ENCODE peak calls at places on chromosomes 3 and 15, in four cellular contexts. K, Q, V and U are unnamed samples.
A peak's percentile ranks its signal among the peaks of the same experiment; 100 is the strongest.

GRCh38 chr3:71753716-71754609 is at the start of gene GPR27:
- DNase-seq in Q (peak; percentile 12), K (no peak), V (peak; percentile 11), U (peak; percentile 55)

GRCh38 chr15:46213551-46213950 is 578.7 kb downstream of the SQOR start:
- DNase-seq in K (no peak), V (no peak), Q (no peak), U (no peak)

GRCh38 chr3:30649572-30650310 is 43.3 kb downstream of the TGFBR2 start:
- DNase-seq in K (no peak), Q (peak; percentile 88), V (no peak), U (no peak)

GRCh38 chr15:41856262-41856661 is 17.6 kb downstream of the PLA2G4B start:
- DNase-seq in Q (no peak), K (no peak), V (no peak), U (no peak)

GRCh38 chr15:72060687-72061250 is 57.2 kb downstream of the MYO9A start:
- DNase-seq in Q (no peak), V (no peak), K (no peak), U (no peak)

GRCh38 chr15:100900895-100901169 is 18.3 kb upstream of the LRRK1 start:
- DNase-seq in Q (no peak), V (no peak), K (no peak), U (no peak)

GRCh38 chr3:88219138-88219792 is 69.5 kb downstream of the C3orf38 start:
- DNase-seq in V (peak; percentile 92), Q (peak; percentile 49), K (peak; percentile 26), U (no peak)

GRCh38 chr15:56582785-56583184 is 117.8 kb upstream of the MNS1 start:
- DNase-seq in V (no peak), K (no peak), Q (peak; percentile 2), U (no peak)

GRCh38 chr3:2765002-2765579 is 345.1 kb downstream of the IL5RA start:
- DNase-seq in K (no peak), V (peak; percentile 29), Q (no peak), U (no peak)

GRCh38 chr15:72856549-72857040 is 73.0 kb upstream of the ADPGK start:
- DNase-seq in K (no peak), Q (no peak), V (no peak), U (no peak)

GRCh38 chr15:74988007-74988800 is 7.2 kb upstream of the SCAMP5 start:
- DNase-seq in K (peak; percentile 23), Q (peak; percentile 7), V (peak; percentile 51), U (peak; percentile 52)

GRCh38 chr15:92714457-92715401 is 59.2 kb upstream of the FAM174B start:
- DNase-seq in V (peak; percentile 87), K (peak; percentile 76), Q (peak; percentile 66), U (peak; percentile 75)

GRCh38 chr15:60568883-60569495 is 90.0 kb upstream of the ICE2 start:
- DNase-seq in V (no peak), K (no peak), Q (no peak), U (no peak)

GRCh38 chr3:186440850-186441249 is 78.8 kb upstream of the DGKG start:
- DNase-seq in Q (no peak), V (no peak), K (peak; percentile 32), U (no peak)

GRCh38 chr3:12822725-12823373 is 18.5 kb downstream of the RPL32 start:
- DNase-seq in K (no peak), Q (peak; percentile 51), V (no peak), U (no peak)

GRCh38 chr3:48411606-48412374 is 18.1 kb downstream of the PLXNB1 start:
- DNase-seq in V (no peak), Q (no peak), K (peak; percentile 11), U (peak; percentile 27)

GRCh38 chr15:76939715-76940114 is 8.2 kb downstream of the RCN2 start:
- DNase-seq in K (no peak), V (peak; percentile 14), Q (peak; percentile 12), U (no peak)
- H3K36me3 ChIP-seq in K (peaks cover 3% of the 10 kb centered on the region), V (peaks cover 36% of the 10 kb centered on the region), Q (peaks cover 13% of the 10 kb centered on the region), U (peaks cover 25% of the 10 kb centered on the region)

DNA sequence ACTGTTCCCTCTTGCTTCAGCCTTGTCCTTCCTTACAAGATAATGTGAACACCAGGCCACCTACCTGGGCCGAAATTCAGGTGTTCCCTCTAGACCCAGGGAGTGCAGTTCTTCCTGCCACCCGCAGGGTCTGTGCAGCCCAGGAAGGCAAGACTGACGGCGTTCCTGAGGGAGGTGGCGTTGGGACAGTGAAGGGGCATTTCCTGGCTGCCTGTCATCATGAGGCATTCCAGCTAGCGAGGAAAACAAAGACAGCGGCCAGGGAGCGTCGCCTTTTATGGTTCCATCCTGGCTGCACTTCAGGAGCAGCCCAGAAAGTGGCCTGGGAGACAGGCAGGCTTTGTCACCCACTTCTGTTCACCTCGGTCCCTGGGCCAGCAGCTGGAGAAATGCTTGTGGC is 84.8 kb upstream of the WNT5A start:
- DNase-seq in Q (no peak), V (no peak), K (peak; percentile 75), U (peak; percentile 58)
- TF ChIP-seq CTCF in Q (no peak), V (no peak), K (peak; percentile 52), U (peak; percentile 23)

DNA sequence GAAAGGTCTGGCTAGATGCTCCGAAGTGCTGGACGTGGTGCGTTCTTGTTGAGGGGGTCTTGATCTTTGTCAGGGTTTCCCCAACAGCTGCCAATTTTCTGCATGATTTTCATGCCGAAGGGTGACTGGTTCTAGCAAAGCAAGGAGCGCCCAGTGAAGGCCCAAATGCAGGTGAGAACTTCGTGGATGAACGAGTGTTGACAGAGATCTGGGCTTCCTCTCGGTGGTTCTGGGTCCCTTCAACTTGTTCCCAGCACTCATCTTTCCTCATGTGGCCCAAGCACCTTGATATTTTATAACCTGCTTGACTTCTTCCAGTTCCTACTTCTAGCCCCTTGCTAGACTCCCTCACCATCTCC is 40.8 kb upstream of the TFRC start:
- DNase-seq in K (no peak), Q (no peak), V (no peak), U (no peak)
- H3K4me1 ChIP-seq in K (no peaks in the 10 kb centered on the region), Q (peaks cover 2% of the 10 kb centered on the region), V (no peaks in the 10 kb centered on the region), U (peaks cover 24% of the 10 kb centered on the region)

GRCh38 chr3:158651192-158651591 is 6.9 kb downstream of the GFM1 start:
- DNase-seq in K (no peak), V (no peak), Q (no peak), U (no peak)
- H3K36me3 ChIP-seq in K (peaks cover 16% of the 10 kb centered on the region), V (peaks cover 23% of the 10 kb centered on the region), Q (peaks cover 22% of the 10 kb centered on the region), U (peaks cover 98% of the 10 kb centered on the region)

DNA sequence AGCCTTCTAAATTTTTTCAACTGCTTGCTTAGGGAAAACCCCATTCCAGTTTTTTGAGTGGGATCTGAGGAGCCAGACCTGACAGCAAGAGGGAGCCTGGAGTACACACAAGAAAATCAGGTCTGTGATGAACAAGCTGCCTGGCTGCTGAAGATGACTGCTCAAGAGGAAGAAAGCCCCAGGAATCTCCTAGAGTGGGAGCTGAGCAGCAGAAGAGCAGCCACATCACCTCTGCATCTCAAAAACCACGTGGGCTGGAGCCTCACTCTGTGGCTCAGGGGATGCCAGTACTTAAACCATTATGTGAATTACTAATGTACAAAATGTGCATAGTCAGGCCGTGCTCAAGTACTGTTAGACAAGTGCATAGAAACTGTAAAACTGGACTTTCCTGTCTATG is 52.4 kb downstream of the SLC9A9 start:
- DNase-seq in K (no peak), Q (no peak), V (no peak), U (no peak)
- TF ChIP-seq CTCF in K (no peak), Q (no peak), V (no peak), U (no peak)

GRCh38 chr15:40451497-40452158 is 10.9 kb downstream of the BAHD1 start:
- DNase-seq in K (no peak), V (no peak), Q (no peak), U (no peak)

GRCh38 chr15:40456738-40457137 is 14.0 kb upstream of the CHST14 start:
- DNase-seq in K (no peak), Q (no peak), V (no peak), U (no peak)

GRCh38 chr15:40452296-40453090 is 11.7 kb downstream of the BAHD1 start:
- DNase-seq in V (no peak), Q (no peak), K (no peak), U (no peak)

GRCh38 chr15:40456299-40456712 is 14.5 kb upstream of the CHST14 start:
- DNase-seq in K (no peak), Q (no peak), V (no peak), U (no peak)

GRCh38 chr15:40454904-40455391 is 14.2 kb downstream of the BAHD1 start:
- DNase-seq in K (no peak), V (no peak), Q (peak; percentile 54), U (no peak)
- H3K4me1 ChIP-seq in K (peaks cover 4% of the 10 kb centered on the region), V (peaks cover 12% of the 10 kb centered on the region), Q (peaks cover 12% of the 10 kb centered on the region), U (peaks cover 60% of the 10 kb centered on the region)